ENCODE peak calls at places on chromosomes 13 and 19, in four cellular contexts. K, B, N and X are unnamed samples.

GRCh38 chr13:46948338-46948737 is 51.5 kb upstream of the HTR2A start:
- DNase-seq in K (no peak), N (no peak), B (no peak), X (no peak)

GRCh38 chr19:8897106-8897505 is 64.9 kb downstream of the MBD3L1 start:
- DNase-seq in K (no peak), N (no peak), B (no peak), X (no peak)

GRCh38 chr13:80469841-80470378 is 129.0 kb upstream of the SPRY2 start:
- DNase-seq in N (no peak), B (no peak), K (peak; percentile 65), X (no peak)

GRCh38 chr19:35276706-35277281 is 5.5 kb upstream of the HAMP start:
- DNase-seq in K (no peak), B (no peak), N (no peak), X (no peak)

GRCh38 chr13:112573710-112574109 is 14.2 kb downstream of the TUBGCP3 start:
- DNase-seq in N (no peak), K (no peak), B (no peak), X (no peak)

GRCh38 chr19:485583-486236 is 10.6 kb upstream of the MADCAM1 start:
- DNase-seq in B (no peak), N (peak; percentile 88), K (no peak), X (no peak)

GRCh38 chr13:108342369-108343289 is 73.1 kb downstream of the TNFSF13B start:
- DNase-seq in N (peak; percentile 15), B (no peak), K (peak; percentile 19), X (no peak)

GRCh38 chr19:54029930-54030490 is 33.7 kb downstream of the VSTM1 start:
- DNase-seq in B (peak; percentile 64), K (peak; percentile 88), N (peak; percentile 72), X (peak; percentile 86)

GRCh38 chr19:34579281-34580054 is 97.5 kb downstream of the SCGB2B2 start:
- DNase-seq in K (no peak), N (no peak), B (no peak), X (no peak)

GRCh38 chr19:5799247-5800241 is 5.3 kb upstream of the NRTN start:
- DNase-seq in N (no peak), K (no peak), B (peak; percentile 85), X (no peak)

GRCh38 chr13:97248243-97248642 is 26.1 kb downstream of the MBNL2 start:
- DNase-seq in K (no peak), N (no peak), B (no peak), X (no peak)

GRCh38 chr19:47351545-47351944 is 2.4 kb downstream of the DHX34 start:
- DNase-seq in K (peak; percentile 74), N (peak; percentile 25), B (no peak), X (no peak)

GRCh38 chr19:1512671-1513491 is at the start of gene ADAMTSL5:
- DNase-seq in K (peak; percentile 74), B (peak; percentile 84), N (peak; percentile 40), X (peak; percentile 45)

GRCh38 chr19:49924004-49924880 is 4.8 kb upstream of the ATF5 start:
- DNase-seq in K (no peak), B (peak; percentile 11), N (no peak), X (peak; percentile 36)

GRCh38 chr13:20350819-20351218 is 118.7 kb upstream of the GJB6 start:
- DNase-seq in B (no peak), N (no peak), K (no peak), X (no peak)

GRCh38 chr19:50432658-50433057 is at the start of gene MYBPC2:
- DNase-seq in B (peak; percentile 46), K (no peak), N (no peak), X (no peak)

GRCh38 chr19:23802290-23802689 is 43.6 kb upstream of the ZNF681 start:
- DNase-seq in K (no peak), B (no peak), N (no peak), X (no peak)

GRCh38 chr13:45278096-45278645 is 62.8 kb downstream of the TPT1 start:
- DNase-seq in N (no peak), B (no peak), K (no peak), X (no peak)

GRCh38 chr19:47778954-47779351 is 450 bp downstream of the SELENOW start:
- DNase-seq in N (no peak), B (no peak), K (no peak), X (no peak)

GRCh38 chr19:8396563-8397203 is 6.5 kb downstream of the RAB11B start:
- DNase-seq in N (peak; percentile 35), K (peak; percentile 69), B (peak; percentile 84), X (peak; percentile 85)

GRCh38 chr19:3516675-3517207 is 10.6 kb downstream of the FZR1 start:
- DNase-seq in B (no peak), K (no peak), N (no peak), X (no peak)

GRCh38 chr13:100634686-100635085 is 39.9 kb downstream of the TMTC4 start:
- DNase-seq in N (no peak), B (no peak), K (no peak), X (no peak)

GRCh38 chr13:48876289-48876688 is 99.4 kb upstream of the FNDC3A start:
- DNase-seq in N (no peak), B (no peak), K (no peak), X (no peak)

GRCh38 chr13:48874165-48874564 is 101.5 kb upstream of the FNDC3A start:
- DNase-seq in N (no peak), K (no peak), B (no peak), X (no peak)

GRCh38 chr13:48873081-48873480 is 102.6 kb upstream of the FNDC3A start:
- DNase-seq in K (no peak), N (no peak), B (no peak), X (no peak)

GRCh38 chr13:48875071-48875470 is 100.6 kb upstream of the FNDC3A start:
- DNase-seq in N (no peak), K (no peak), B (no peak), X (no peak)

DNA sequence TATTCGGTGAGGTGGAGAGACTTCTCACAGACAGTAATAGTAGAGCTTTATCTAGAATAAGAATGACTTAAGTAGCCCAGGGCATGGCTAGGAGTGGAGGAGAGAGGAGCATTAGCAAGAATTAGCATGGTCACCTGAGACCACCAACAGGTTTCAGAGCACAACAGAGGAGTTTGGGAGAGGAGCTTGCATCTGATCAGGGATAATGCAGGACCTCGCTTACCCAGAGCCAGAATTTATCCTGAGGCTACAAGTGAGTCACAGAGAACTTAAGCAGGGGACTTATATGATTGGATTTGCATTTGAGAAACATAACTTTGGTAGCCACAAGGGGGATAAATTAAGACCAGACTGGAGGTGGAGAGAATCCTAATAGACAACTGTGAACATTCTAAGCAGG is 102.1 kb upstream of the FNDC3A start:
- DNase-seq in N (no peak), B (no peak), K (peak; percentile 4), X (peak; percentile 23)
- TF ChIP-seq NR3C1 in N (no peak), B (no peak), K (no peak), X (no peak)

GRCh38 chr13:102089177-102089576 is 312.7 kb downstream of the FGF14 start:
- DNase-seq in K (no peak), B (no peak), N (no peak), X (no peak)
- TF ChIP-seq CTCF in K (no peak), B (no peak), N (no peak), X (no peak)

GRCh38 chr13:31090096-31090495 is 71.6 kb downstream of the HSPH1 start:
- DNase-seq in N (no peak), K (no peak), B (no peak), X (no peak)

GRCh38 chr13:31088826-31089420 is 72.8 kb downstream of the HSPH1 start:
- DNase-seq in N (no peak), K (no peak), B (no peak), X (no peak)

GRCh38 chr13:31092631-31093030 is 69.1 kb downstream of the HSPH1 start:
- DNase-seq in K (no peak), B (no peak), N (no peak), X (no peak)

GRCh38 chr13:31089649-31090048 is 72.1 kb downstream of the HSPH1 start:
- DNase-seq in K (no peak), B (no peak), N (no peak), X (no peak)

GRCh38 chr13:31090921-31091624 is 70.6 kb downstream of the HSPH1 start:
- DNase-seq in B (no peak), N (no peak), K (no peak), X (no peak)
- TF ChIP-seq NR3C1 in B (no peak), N (no peak), K (no peak), X (no peak)

GRCh38 chr19:45254044-45254531 is 3.0 kb downstream of the MARK4 start:
- DNase-seq in K (no peak), N (no peak), B (peak; percentile 79), X (peak; percentile 39)
- TF ChIP-seq CTCF in K (no peak), N (no peak), B (peak; percentile 34), X (no peak)

GRCh38 chr13:33303885-33304284 is 18.3 kb upstream of the STARD13 start:
- DNase-seq in N (no peak), B (no peak), K (peak; percentile 25), X (no peak)

GRCh38 chr13:33311040-33311439 is 25.5 kb upstream of the STARD13 start:
- DNase-seq in N (no peak), K (no peak), B (no peak), X (no peak)

GRCh38 chr13:33312150-33312908 is 26.8 kb upstream of the STARD13 start:
- DNase-seq in K (peak; percentile 13), B (no peak), N (peak; percentile 14), X (no peak)

GRCh38 chr13:33310245-33311038 is 24.9 kb upstream of the STARD13 start:
- DNase-seq in B (no peak), K (no peak), N (no peak), X (no peak)

DNA sequence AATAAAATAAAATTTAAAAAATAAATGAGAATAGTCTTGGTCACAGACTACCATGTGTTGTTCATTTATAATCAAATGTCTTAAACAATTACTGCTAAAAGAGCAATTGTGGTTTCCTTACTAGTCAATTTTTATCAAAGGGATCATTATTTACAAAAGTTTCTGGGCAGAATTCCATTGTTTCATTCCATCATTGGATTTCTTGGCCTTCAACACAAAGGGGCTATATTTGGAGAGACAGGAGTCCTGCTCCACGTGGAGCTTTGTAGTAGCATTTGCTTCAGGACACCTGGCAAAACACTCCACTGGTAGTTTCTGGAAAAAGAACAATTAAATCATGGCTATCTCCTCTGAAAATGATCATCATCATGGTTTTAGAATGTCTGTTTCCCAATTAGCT is 22.3 kb upstream of the STARD13 start:
- DNase-seq in N (no peak), B (no peak), K (no peak), X (no peak)
- TF ChIP-seq NR3C1 in N (no peak), B (no peak), K (no peak), X (no peak)

GRCh38 chr13:92657565-92657964 is 569.0 kb upstream of the GPC6 start:
- DNase-seq in K (no peak), B (no peak), N (no peak), X (no peak)

GRCh38 chr13:92656103-92656502 is 570.5 kb upstream of the GPC6 start:
- DNase-seq in B (no peak), N (no peak), K (no peak), X (no peak)

GRCh38 chr13:92661406-92661805 is 565.2 kb upstream of the GPC6 start:
- DNase-seq in K (no peak), N (no peak), B (no peak), X (no peak)

GRCh38 chr13:92658293-92658692 is 568.3 kb upstream of the GPC6 start:
- DNase-seq in B (no peak), K (no peak), N (no peak), X (no peak)
- TF ChIP-seq CTCF in B (no peak), K (no peak), N (no peak), X (no peak)